ENCODE peak calls at places on chromosomes 16 and 17, in seven cellular contexts. One of them, this sample, is unnamed.

GRCh38 chr16:29665294-29666077 is 2.4 kb downstream of the SPN start:
- DNase-seq in mucosa of descending colon: no peak
- DNase-seq in stimulated activated CD8-positive, alpha-beta memory T cell treated with anti-CD3 and anti-CD28 coated beads, Interleukin-7, amount 100 ng/mL, for 1 hour: peak; percentile 15
- DNase-seq in NCI-H1436: no peak
- DNase-seq in skeletal muscle cell: no peak
- DNase-seq in NCI-H510A treated with DMSO at 0.1 percent for 48 hours: no peak
- DNase-seq in H7: no peak
- DNase-seq in this sample: no peak

GRCh38 chr16:28980929-28981328 is 3.9 kb upstream of the LAT start:
- DNase-seq in mucosa of descending colon: no peak
- DNase-seq in NCI-H1436: no peak
- DNase-seq in stimulated activated CD8-positive, alpha-beta memory T cell treated with anti-CD3 and anti-CD28 coated beads, Interleukin-7, amount 100 ng/mL, for 1 hour: no peak
- DNase-seq in skeletal muscle cell: no peak
- DNase-seq in H7: no peak
- DNase-seq in NCI-H510A treated with DMSO at 0.1 percent for 48 hours: no peak
- DNase-seq in this sample: no peak

GRCh38 chr17:43902190-43902589 is 5.1 kb downstream of the MPP2 start:
- DNase-seq in skeletal muscle cell: no peak
- DNase-seq in H7: no peak
- DNase-seq in stimulated activated CD8-positive, alpha-beta memory T cell treated with anti-CD3 and anti-CD28 coated beads, Interleukin-7, amount 100 ng/mL, for 1 hour: no peak
- DNase-seq in NCI-H510A treated with DMSO at 0.1 percent for 48 hours: no peak
- DNase-seq in NCI-H1436: no peak
- DNase-seq in mucosa of descending colon: no peak
- DNase-seq in this sample: no peak

GRCh38 chr16:57372372-57373116 is at the start of gene CX3CL1:
- DNase-seq in NCI-H1436: no peak
- DNase-seq in H7: peak; percentile 93
- DNase-seq in NCI-H510A treated with DMSO at 0.1 percent for 48 hours: no peak
- DNase-seq in skeletal muscle cell: no peak
- DNase-seq in mucosa of descending colon: peak; percentile 78
- DNase-seq in stimulated activated CD8-positive, alpha-beta memory T cell treated with anti-CD3 and anti-CD28 coated beads, Interleukin-7, amount 100 ng/mL, for 1 hour: no peak
- DNase-seq in this sample: no peak

GRCh38 chr17:14398766-14399165 is 97.9 kb downstream of the HS3ST3B1 start:
- DNase-seq in mucosa of descending colon: no peak
- DNase-seq in skeletal muscle cell: no peak
- DNase-seq in H7: no peak
- DNase-seq in stimulated activated CD8-positive, alpha-beta memory T cell treated with anti-CD3 and anti-CD28 coated beads, Interleukin-7, amount 100 ng/mL, for 1 hour: no peak
- DNase-seq in NCI-H510A treated with DMSO at 0.1 percent for 48 hours: no peak
- DNase-seq in NCI-H1436: no peak
- DNase-seq in this sample: no peak

GRCh38 chr17:7004398-7005253 is 7.8 kb upstream of the RNASEK start:
- DNase-seq in NCI-H510A treated with DMSO at 0.1 percent for 48 hours: peak; percentile 81
- DNase-seq in NCI-H1436: peak; percentile 75
- DNase-seq in stimulated activated CD8-positive, alpha-beta memory T cell treated with anti-CD3 and anti-CD28 coated beads, Interleukin-7, amount 100 ng/mL, for 1 hour: no peak
- DNase-seq in skeletal muscle cell: no peak
- DNase-seq in mucosa of descending colon: peak; percentile 65
- DNase-seq in H7: peak; percentile 79
- DNase-seq in this sample: no peak

GRCh38 chr17:61814485-61814884 is 48.8 kb downstream of the BRIP1 start:
- DNase-seq in NCI-H1436: no peak
- DNase-seq in stimulated activated CD8-positive, alpha-beta memory T cell treated with anti-CD3 and anti-CD28 coated beads, Interleukin-7, amount 100 ng/mL, for 1 hour: no peak
- DNase-seq in H7: no peak
- DNase-seq in mucosa of descending colon: no peak
- DNase-seq in NCI-H510A treated with DMSO at 0.1 percent for 48 hours: no peak
- DNase-seq in skeletal muscle cell: no peak
- DNase-seq in this sample: no peak

GRCh38 chr17:56779306-56779705 is 54.4 kb downstream of the C17orf67 start:
- DNase-seq in H7: no peak
- DNase-seq in skeletal muscle cell: no peak
- DNase-seq in mucosa of descending colon: no peak
- DNase-seq in NCI-H1436: no peak
- DNase-seq in stimulated activated CD8-positive, alpha-beta memory T cell treated with anti-CD3 and anti-CD28 coated beads, Interleukin-7, amount 100 ng/mL, for 1 hour: no peak
- DNase-seq in NCI-H510A treated with DMSO at 0.1 percent for 48 hours: no peak
- DNase-seq in this sample: no peak

GRCh38 chr17:82003411-82004381 is 19.0 kb downstream of the CENPX start:
- DNase-seq in mucosa of descending colon: no peak
- DNase-seq in NCI-H1436: no peak
- DNase-seq in H7: peak; percentile 71
- DNase-seq in stimulated activated CD8-positive, alpha-beta memory T cell treated with anti-CD3 and anti-CD28 coated beads, Interleukin-7, amount 100 ng/mL, for 1 hour: no peak
- DNase-seq in NCI-H510A treated with DMSO at 0.1 percent for 48 hours: no peak
- DNase-seq in skeletal muscle cell: peak; percentile 83
- DNase-seq in this sample: peak; percentile 78

GRCh38 chr17:13362341-13363122 is 239.2 kb downstream of the HS3ST3A1 start:
- DNase-seq in NCI-H510A treated with DMSO at 0.1 percent for 48 hours: no peak
- DNase-seq in stimulated activated CD8-positive, alpha-beta memory T cell treated with anti-CD3 and anti-CD28 coated beads, Interleukin-7, amount 100 ng/mL, for 1 hour: no peak
- DNase-seq in mucosa of descending colon: no peak
- DNase-seq in skeletal muscle cell: peak; percentile 79
- DNase-seq in NCI-H1436: no peak
- DNase-seq in H7: no peak
- DNase-seq in this sample: no peak

GRCh38 chr16:48583075-48584065 is 26.6 kb downstream of the N4BP1 start:
- DNase-seq in skeletal muscle cell: no peak
- DNase-seq in H7: no peak
- DNase-seq in mucosa of descending colon: no peak
- DNase-seq in NCI-H1436: no peak
- DNase-seq in NCI-H510A treated with DMSO at 0.1 percent for 48 hours: no peak
- DNase-seq in stimulated activated CD8-positive, alpha-beta memory T cell treated with anti-CD3 and anti-CD28 coated beads, Interleukin-7, amount 100 ng/mL, for 1 hour: no peak
- DNase-seq in this sample: no peak

GRCh38 chr17:8225813-8226535 is 15.6 kb upstream of the AURKB start:
- DNase-seq in H7: no peak
- DNase-seq in mucosa of descending colon: peak; percentile 74
- DNase-seq in NCI-H1436: no peak
- DNase-seq in stimulated activated CD8-positive, alpha-beta memory T cell treated with anti-CD3 and anti-CD28 coated beads, Interleukin-7, amount 100 ng/mL, for 1 hour: peak; percentile 21
- DNase-seq in skeletal muscle cell: no peak
- DNase-seq in NCI-H510A treated with DMSO at 0.1 percent for 48 hours: peak; percentile 84
- DNase-seq in this sample: no peak

GRCh38 chr16:85334718-85335583 is 222.7 kb upstream of the CIBAR2 start:
- DNase-seq in H7: peak; percentile 87
- DNase-seq in stimulated activated CD8-positive, alpha-beta memory T cell treated with anti-CD3 and anti-CD28 coated beads, Interleukin-7, amount 100 ng/mL, for 1 hour: no peak
- DNase-seq in mucosa of descending colon: peak; percentile 86
- DNase-seq in skeletal muscle cell: no peak
- DNase-seq in NCI-H1436: no peak
- DNase-seq in NCI-H510A treated with DMSO at 0.1 percent for 48 hours: peak; percentile 56
- DNase-seq in this sample: no peak

GRCh38 chr17:57984226-57984890 is 3.7 kb downstream of the VEZF1 start:
- DNase-seq in mucosa of descending colon: no peak
- DNase-seq in H7: no peak
- DNase-seq in skeletal muscle cell: no peak
- DNase-seq in NCI-H1436: no peak
- DNase-seq in NCI-H510A treated with DMSO at 0.1 percent for 48 hours: no peak
- DNase-seq in stimulated activated CD8-positive, alpha-beta memory T cell treated with anti-CD3 and anti-CD28 coated beads, Interleukin-7, amount 100 ng/mL, for 1 hour: no peak
- DNase-seq in this sample: no peak

GRCh38 chr17:4476017-4476416 is 22.7 kb upstream of the SPNS2 start:
- DNase-seq in stimulated activated CD8-positive, alpha-beta memory T cell treated with anti-CD3 and anti-CD28 coated beads, Interleukin-7, amount 100 ng/mL, for 1 hour: no peak
- DNase-seq in mucosa of descending colon: peak; percentile 34
- DNase-seq in NCI-H510A treated with DMSO at 0.1 percent for 48 hours: no peak
- DNase-seq in H7: peak; percentile 47
- DNase-seq in skeletal muscle cell: no peak
- DNase-seq in NCI-H1436: no peak
- DNase-seq in this sample: no peak

GRCh38 chr16:49530396-49530795 is 156.8 kb downstream of the C16orf78 start:
- DNase-seq in NCI-H510A treated with DMSO at 0.1 percent for 48 hours: no peak
- DNase-seq in stimulated activated CD8-positive, alpha-beta memory T cell treated with anti-CD3 and anti-CD28 coated beads, Interleukin-7, amount 100 ng/mL, for 1 hour: no peak
- DNase-seq in mucosa of descending colon: no peak
- DNase-seq in NCI-H1436: no peak
- DNase-seq in skeletal muscle cell: no peak
- DNase-seq in H7: no peak
- DNase-seq in this sample: no peak

GRCh38 chr17:50516980-50517379 is 8.7 kb downstream of the MYCBPAP start:
- DNase-seq in mucosa of descending colon: no peak
- DNase-seq in NCI-H510A treated with DMSO at 0.1 percent for 48 hours: no peak
- DNase-seq in stimulated activated CD8-positive, alpha-beta memory T cell treated with anti-CD3 and anti-CD28 coated beads, Interleukin-7, amount 100 ng/mL, for 1 hour: no peak
- DNase-seq in NCI-H1436: no peak
- DNase-seq in skeletal muscle cell: no peak
- DNase-seq in H7: no peak
- DNase-seq in this sample: no peak

GRCh38 chr16:4922721-4923342 is 14.1 kb downstream of the PPL start:
- DNase-seq in stimulated activated CD8-positive, alpha-beta memory T cell treated with anti-CD3 and anti-CD28 coated beads, Interleukin-7, amount 100 ng/mL, for 1 hour: no peak
- DNase-seq in NCI-H510A treated with DMSO at 0.1 percent for 48 hours: no peak
- DNase-seq in skeletal muscle cell: no peak
- DNase-seq in H7: peak; percentile 63
- DNase-seq in NCI-H1436: no peak
- DNase-seq in mucosa of descending colon: no peak
- DNase-seq in this sample: no peak

GRCh38 chr17:7747586-7747985 is 30.0 kb downstream of the DNAH2 start:
- DNase-seq in NCI-H1436: no peak
- DNase-seq in H7: no peak
- DNase-seq in stimulated activated CD8-positive, alpha-beta memory T cell treated with anti-CD3 and anti-CD28 coated beads, Interleukin-7, amount 100 ng/mL, for 1 hour: no peak
- DNase-seq in mucosa of descending colon: no peak
- DNase-seq in skeletal muscle cell: peak; percentile 18
- DNase-seq in NCI-H510A treated with DMSO at 0.1 percent for 48 hours: no peak
- DNase-seq in this sample: no peak

GRCh38 chr16:57301126-57301817 is 16.8 kb upstream of the PLLP start:
- DNase-seq in stimulated activated CD8-positive, alpha-beta memory T cell treated with anti-CD3 and anti-CD28 coated beads, Interleukin-7, amount 100 ng/mL, for 1 hour: no peak
- DNase-seq in NCI-H1436: no peak
- DNase-seq in skeletal muscle cell: no peak
- DNase-seq in NCI-H510A treated with DMSO at 0.1 percent for 48 hours: no peak
- DNase-seq in H7: peak; percentile 62
- DNase-seq in mucosa of descending colon: peak; percentile 32
- DNase-seq in this sample: no peak

GRCh38 chr16:88963583-88963982 is 13.4 kb downstream of the CBFA2T3 start:
- DNase-seq in skeletal muscle cell: no peak
- DNase-seq in mucosa of descending colon: no peak
- DNase-seq in H7: no peak
- DNase-seq in stimulated activated CD8-positive, alpha-beta memory T cell treated with anti-CD3 and anti-CD28 coated beads, Interleukin-7, amount 100 ng/mL, for 1 hour: no peak
- DNase-seq in NCI-H1436: no peak
- DNase-seq in NCI-H510A treated with DMSO at 0.1 percent for 48 hours: no peak
- DNase-seq in this sample: peak; percentile 14

GRCh38 chr16:2196162-2196980 is at the start of gene CASKIN1:
- DNase-seq in skeletal muscle cell: no peak
- DNase-seq in mucosa of descending colon: no peak
- DNase-seq in H7: peak; percentile 94
- DNase-seq in stimulated activated CD8-positive, alpha-beta memory T cell treated with anti-CD3 and anti-CD28 coated beads, Interleukin-7, amount 100 ng/mL, for 1 hour: no peak
- DNase-seq in NCI-H510A treated with DMSO at 0.1 percent for 48 hours: no peak
- DNase-seq in NCI-H1436: peak; percentile 17
- DNase-seq in this sample: no peak

This sample was measured in retinal pigment epithelial cell.